ENCODE peak calls at places on chromosome 21, in four cellular contexts. R is H9, H is cardiac septum, K is NCI-H1105 treated with DMSO at 0.1 percent for 48 hours. I is an unnamed sample.
A peak's percentile ranks its signal among the peaks of the same experiment; 100 is the strongest.

GRCh38 chr21:27017251-27017650 is 50.4 kb upstream of the ADAMTS5 start:
- DNase-seq in H (no peak), K (no peak), R (no peak), I (no peak)

GRCh38 chr21:34008618-34009017 is 64.8 kb upstream of the MRPS6 start:
- DNase-seq in K (no peak), H (no peak), R (no peak), I (no peak)

GRCh38 chr21:34190576-34191301 is 117.4 kb downstream of the MRPS6 start:
- DNase-seq in R (no peak), K (no peak), H (no peak), I (no peak)

GRCh38 chr21:25709684-25710265 is 24.9 kb downstream of the ATP5PF start:
- DNase-seq in K (no peak), H (no peak), R (peak; percentile 38), I (no peak)

GRCh38 chr21:46096997-46097825 is 701 bp upstream of the COL6A2 start:
- DNase-seq in R (peak; percentile 44), K (no peak), H (peak; percentile 58), I (no peak)

GRCh38 chr21:42651515-42652401 is 1.7 kb upstream of the PDE9A start:
- DNase-seq in R (no peak), K (no peak), H (no peak), I (no peak)

GRCh38 chr21:36839123-36839522 is 127.3 kb downstream of the HLCS start:
- DNase-seq in K (no peak), H (no peak), R (no peak), I (no peak)

GRCh38 chr21:38984982-38985422 is 179.3 kb downstream of the ETS2 start:
- DNase-seq in R (no peak), H (peak; percentile 39), K (no peak), I (no peak)

GRCh38 chr21:15682977-15683376 is 46.8 kb upstream of the USP25 start:
- DNase-seq in R (no peak), K (no peak), H (no peak), I (no peak)

GRCh38 chr21:43861716-43862115 is 3.3 kb upstream of the AGPAT3 start:
- DNase-seq in R (no peak), K (peak; percentile 51), H (no peak), I (no peak)

GRCh38 chr21:33367309-33367973 is 35.8 kb upstream of the IFNGR2 start:
- DNase-seq in H (no peak), R (peak; percentile 76), K (peak; percentile 50), I (no peak)

I was measured in amygdala.